ENCODE peak calls at places on chromosome 7, in seven cellular contexts. K is pancreas, G is Panc1, R is right atrium auricular region, J is fibroblast of pulmonary artery, Y is SK-N-SH, A is coronary artery. Q is an unnamed sample.

GRCh38 chr7:132518102-132518838 is 58.0 kb downstream of the PLXNA4 start:
- DNase-seq in K (no peak), G (peak; percentile 8), R (no peak), J (no peak), Y (peak; percentile 52), A (no peak), Q (peak; percentile 25)

GRCh38 chr7:24341677-24342076 is 57.7 kb downstream of the NPY start:
- DNase-seq in K (no peak), G (no peak), R (no peak), J (no peak), Y (no peak), A (no peak), Q (peak; percentile 12)

GRCh38 chr7:134024729-134025128 is 102.4 kb upstream of the LRGUK start:
- DNase-seq in K (no peak), G (no peak), R (no peak), J (peak; percentile 21), Y (peak; percentile 30), A (no peak), Q (no peak)

GRCh38 chr7:105649727-105650381 is 68.6 kb upstream of the EFCAB10 start:
- DNase-seq in K (no peak), G (no peak), R (no peak), J (peak; percentile 36), Y (no peak), A (no peak), Q (peak; percentile 52)

GRCh38 chr7:115124409-115124939 is 202.6 kb downstream of the MDFIC start:
- DNase-seq in K (no peak), G (no peak), R (no peak), J (peak; percentile 56), Y (no peak), A (no peak), Q (peak; percentile 14)

GRCh38 chr7:83469491-83469890 is 179.4 kb downstream of the SEMA3E start:
- DNase-seq in K (no peak), G (no peak), R (no peak), J (no peak), Y (no peak), A (no peak), Q (peak; percentile 13)

GRCh38 chr7:130063036-130063435 is 7.3 kb upstream of the KLHDC10 start:
- DNase-seq in K (peak; percentile 29), G (no peak), R (no peak), J (peak; percentile 59), Y (peak; percentile 70), A (no peak), Q (peak; percentile 44)

GRCh38 chr7:127783267-127783559 is 131.2 kb downstream of the SND1 start:
- DNase-seq in K (no peak), G (no peak), R (no peak), J (no peak), Y (peak; percentile 26), A (no peak), Q (no peak)

GRCh38 chr7:141014091-141014490 is 661 bp downstream of the MRPS33 start:
- DNase-seq in K (no peak), G (no peak), R (no peak), J (peak; percentile 57), Y (peak; percentile 38), A (no peak), Q (peak; percentile 26)

GRCh38 chr7:21256310-21256877 is 171.5 kb upstream of the SP4 start:
- DNase-seq in K (peak; percentile 17), G (no peak), R (no peak), J (peak; percentile 69), Y (peak; percentile 9), A (no peak), Q (peak; percentile 53)

GRCh38 chr7:12820777-12821176 is 133.3 kb downstream of the ARL4A start:
- DNase-seq in K (no peak), G (no peak), R (no peak), J (no peak), Y (no peak), A (no peak), Q (no peak)

GRCh38 chr7:128056901-128057300 is 25.7 kb upstream of the LRRC4 start:
- DNase-seq in K (no peak), G (no peak), R (no peak), J (peak; percentile 83), Y (no peak), A (no peak), Q (peak; percentile 55)

GRCh38 chr7:66741706-66742053 is 1.1 kb downstream of the RABGEF1 start:
- DNase-seq in K (peak; percentile 32), G (no peak), R (no peak), J (peak; percentile 35), Y (no peak), A (no peak), Q (peak; percentile 76)

GRCh38 chr7:117227091-117227490 is 95.8 kb downstream of the WNT2 start:
- DNase-seq in K (no peak), G (no peak), R (no peak), J (peak; percentile 45), Y (no peak), A (no peak), Q (no peak)

GRCh38 chr7:138338361-138338760 is 121.7 kb upstream of the TRIM24 start:
- DNase-seq in K (no peak), G (no peak), R (no peak), J (peak; percentile 98), Y (peak; percentile 13), A (no peak), Q (no peak)

GRCh38 chr7:35677582-35678356 is 17.2 kb downstream of the HERPUD2 start:
- DNase-seq in K (no peak), G (no peak), R (no peak), J (no peak), Y (no peak), A (no peak), Q (no peak)

GRCh38 chr7:91979590-91979989 is 38.9 kb downstream of the AKAP9 start:
- DNase-seq in K (no peak), G (no peak), R (no peak), J (no peak), Y (no peak), A (no peak), Q (no peak)

GRCh38 chr7:77940647-77941046 is 142.1 kb downstream of the PHTF2 start:
- DNase-seq in K (no peak), G (peak; percentile 10), R (no peak), J (peak; percentile 65), Y (peak; percentile 67), A (no peak), Q (peak; percentile 46)
- TF ChIP-seq CTCF in K (no peak), G (peak; percentile 72), R (peak; percentile 68), J (peak; percentile 80), Y (peak; percentile 99), A (peak; percentile 28), Q (peak; percentile 61)

GRCh38 chr7:100887186-100887954 is 2.1 kb downstream of the UFSP1 start:
- DNase-seq in K (no peak), G (no peak), R (no peak), J (no peak), Y (peak; percentile 54), A (no peak), Q (no peak)
- H3K4me3 ChIP-seq in K (peak overlapping the region; percentile 73), G (no peak overlapping the region), R (no peak overlapping the region), J (no peak overlapping the region), Y (no peak overlapping the region), A (no peak overlapping the region), Q (no peak overlapping the region)

GRCh38 chr7:82044497-82045080 is 274.7 kb upstream of the HGF start:
- DNase-seq in K (no peak), G (peak; percentile 54), R (peak; percentile 65), J (peak; percentile 80), Y (peak; percentile 16), A (no peak), Q (peak; percentile 69)
- TF ChIP-seq CTCF in K (peak; percentile 13), G (peak; percentile 64), R (peak; percentile 78), J (peak; percentile 53), Y (peak; percentile 89), A (peak; percentile 69), Q (peak; percentile 63)

DNA sequence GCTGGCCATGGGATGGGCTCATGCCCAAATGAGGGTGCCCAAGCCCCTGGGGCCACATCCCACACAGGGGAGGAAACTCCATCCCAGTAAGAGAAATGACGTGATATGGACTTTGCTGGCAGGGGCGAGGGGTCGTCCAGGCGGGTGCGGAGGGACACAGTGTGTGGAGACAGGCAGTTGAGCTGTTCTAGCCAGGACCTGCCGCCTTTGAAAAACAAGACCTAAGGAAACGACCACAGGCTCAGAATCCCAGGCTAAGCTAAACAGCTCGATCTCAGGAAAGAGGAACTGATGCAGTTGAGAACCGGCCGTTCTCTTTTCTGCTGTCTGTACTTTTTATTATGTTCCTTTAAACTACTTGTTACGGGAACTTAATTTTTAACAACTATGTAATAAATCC is 51.1 kb upstream of the NFE2L3 start:
- DNase-seq in K (no peak), G (no peak), R (no peak), J (no peak), Y (no peak), A (no peak), Q (no peak)
- H3K4me3 ChIP-seq in K (no peak overlapping the region), G (no peak overlapping the region), R (no peak overlapping the region), J (no peak overlapping the region), Y (no peak overlapping the region), A (no peak overlapping the region), Q (no peak overlapping the region)

DNA sequence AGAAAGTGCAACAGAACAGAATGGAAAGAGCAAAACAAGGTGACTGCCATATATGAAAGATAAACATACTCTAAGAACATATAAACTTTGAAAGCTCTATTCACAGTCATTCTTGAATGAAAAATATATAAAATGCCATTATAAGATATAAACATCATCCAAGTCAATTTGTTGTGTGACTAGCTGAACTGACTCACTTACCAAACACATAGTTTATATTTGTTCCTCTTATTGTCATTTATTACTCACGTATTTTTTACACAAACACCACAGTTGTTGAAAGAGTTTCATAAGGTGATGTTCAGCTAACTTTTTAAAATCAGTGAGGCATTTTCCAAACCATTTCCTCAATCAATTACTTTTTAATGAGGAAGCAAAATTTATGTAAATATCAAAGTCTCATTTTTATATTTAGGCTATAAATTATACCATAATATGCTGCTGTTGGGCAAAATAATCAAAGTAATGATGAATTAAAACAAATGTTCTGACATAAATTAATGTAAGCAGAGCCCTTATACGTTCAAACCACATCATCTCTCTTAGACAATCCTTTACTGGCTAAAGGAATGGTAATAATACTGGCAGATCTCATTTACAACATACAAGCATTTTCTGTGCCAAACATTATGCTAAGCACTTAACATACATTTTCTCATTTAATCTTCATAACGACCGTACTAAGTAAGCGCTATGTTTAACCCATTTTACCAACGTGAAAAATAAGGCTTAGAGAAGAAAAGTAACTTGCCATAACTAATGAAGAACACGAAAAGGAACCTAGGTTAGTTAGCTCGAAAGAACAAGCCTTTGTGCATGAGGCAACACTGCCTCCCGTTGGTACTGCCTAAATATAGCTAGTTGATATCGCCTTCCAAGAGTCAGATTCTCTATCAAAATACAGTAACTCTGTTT is 7.3 kb downstream of the LRRN3 start:
- DNase-seq in K (no peak), G (peak; percentile 71), R (no peak), J (peak; percentile 64), Y (no peak), A (no peak), Q (peak; percentile 49)
- TF ChIP-seq CTCF in K (no peak), G (peak; percentile 68), R (peak; percentile 77), J (peak; percentile 71), Y (peak; percentile 79), A (peak; percentile 65), Q (peak; percentile 66)

GRCh38 chr7:78018541-78019456 is 220.2 kb downstream of the PHTF2 start:
- DNase-seq in K (peak; percentile 15), G (no peak), R (peak; percentile 76), J (peak; percentile 47), Y (peak; percentile 52), A (no peak), Q (peak; percentile 80)

GRCh38 chr7:78015574-78016260 is 217.1 kb downstream of the PHTF2 start:
- DNase-seq in K (no peak), G (no peak), R (no peak), J (peak; percentile 22), Y (peak; percentile 82), A (no peak), Q (no peak)

GRCh38 chr7:78020131-78020873 is 221.7 kb downstream of the PHTF2 start:
- DNase-seq in K (peak; percentile 67), G (peak; percentile 74), R (peak; percentile 75), J (peak; percentile 89), Y (peak; percentile 83), A (peak; percentile 76), Q (peak; percentile 89)

GRCh38 chr7:78019457-78020130 is 221.0 kb downstream of the PHTF2 start:
- DNase-seq in K (peak; percentile 90), G (no peak), R (peak; percentile 92), J (peak; percentile 80), Y (peak; percentile 99), A (peak; percentile 96), Q (peak; percentile 65)

GRCh38 chr7:78017621-78018100 is 219.1 kb downstream of the PHTF2 start:
- DNase-seq in K (no peak), G (no peak), R (no peak), J (no peak), Y (no peak), A (no peak), Q (no peak)
- H3K4me3 ChIP-seq in K (no peak overlapping the region), G (no peak overlapping the region), R (no peak overlapping the region), J (no peak overlapping the region), Y (peak overlapping the region; percentile 22), A (peak overlapping the region; percentile 81), Q (no peak overlapping the region)